ENCODE peak calls at places on chromosomes 4 and X, in ten cellular contexts. J is putamen, C is RWPE1, A is heart right ventricle, I is SW480, R is T-cell, N is HL-60, W is AG09319, H is M059J, O is amygdala. T is an unnamed sample.

GRCh38 chr4:120918788-120919187 is 3.7 kb downstream of the PRDM5 start:
- DNase-seq in N (peak; percentile 34), C (no peak), O (no peak), H (no peak), A (peak; percentile 40), I (no peak), W (peak; percentile 8), J (no peak), R (no peak), T (no peak)

GRCh38 chrX:30283456-30284200 is 25.6 kb downstream of the NR0B1 start:
- DNase-seq in O (no peak), I (peak; percentile 81), H (peak; percentile 97), N (no peak), W (peak; percentile 70), R (no peak), J (no peak), A (no peak), C (peak; percentile 65), T (peak; percentile 90)

GRCh38 chrX:40734956-40735317 is 405 bp downstream of the MED14 start:
- DNase-seq in J (no peak), C (no peak), I (peak; percentile 22), O (no peak), R (peak; percentile 6), N (peak; percentile 29), H (peak; percentile 39), A (no peak), W (no peak), T (peak; percentile 10)

GRCh38 chr4:140291259-140291658 is 82.2 kb upstream of the SCOC start:
- DNase-seq in W (no peak), J (no peak), R (no peak), O (no peak), A (no peak), I (no peak), N (no peak), H (no peak), C (no peak), T (peak; percentile 32)

GRCh38 chrX:24369816-24370215 is 9.4 kb downstream of the SUPT20HL1 start:
- DNase-seq in C (no peak), A (no peak), J (no peak), N (no peak), W (no peak), H (no peak), I (no peak), R (no peak), O (no peak), T (no peak)

GRCh38 chrX:3244203-3244743 is 102.2 kb downstream of the MXRA5 start:
- DNase-seq in I (peak; percentile 8), R (no peak), J (no peak), H (peak; percentile 86), W (peak; percentile 39), N (no peak), C (peak; percentile 3), O (no peak), A (no peak), T (no peak)

GRCh38 chrX:42269186-42269585 is 345.8 kb upstream of the CASK start:
- DNase-seq in I (no peak), C (no peak), H (peak; percentile 54), N (no peak), J (no peak), W (no peak), O (no peak), R (no peak), A (no peak), T (peak; percentile 47)

GRCh38 chr4:5142726-5143125 is 91.4 kb downstream of the STK32B start:
- DNase-seq in C (no peak), N (peak; percentile 3), I (no peak), H (peak; percentile 45), R (no peak), W (peak; percentile 27), O (no peak), J (peak; percentile 12), A (no peak), T (peak; percentile 54)

GRCh38 chr4:68342139-68342538 is 7.8 kb downstream of the YTHDC1 start:
- DNase-seq in J (peak; percentile 39), W (no peak), C (peak; percentile 71), N (no peak), R (no peak), H (peak; percentile 60), A (no peak), O (no peak), I (no peak), T (peak; percentile 74)

GRCh38 chr4:41120297-41121217 is 93.8 kb downstream of the APBB2 start:
- DNase-seq in J (peak; percentile 65), I (no peak), O (no peak), A (peak; percentile 27), N (peak; percentile 33), R (no peak), H (peak; percentile 41), W (peak; percentile 28), C (peak; percentile 41), T (peak; percentile 91)

GRCh38 chrX:138996268-138996667 is 284.8 kb upstream of the FGF13 start:
- DNase-seq in J (no peak), W (no peak), N (no peak), R (no peak), C (no peak), O (no peak), A (no peak), H (no peak), I (no peak), T (no peak)

GRCh38 chrX:44898411-44899221 is 25.6 kb downstream of the KDM6A start:
- DNase-seq in W (no peak), J (no peak), I (peak; percentile 44), C (no peak), H (no peak), O (no peak), A (no peak), R (no peak), N (no peak), T (no peak)

GRCh38 chr4:113996599-113997177 is 17.2 kb upstream of the ARSJ start:
- DNase-seq in N (no peak), C (no peak), A (no peak), J (no peak), I (no peak), H (peak; percentile 71), R (no peak), W (no peak), O (no peak), T (no peak)

GRCh38 chrX:72201836-72202536 is 20.4 kb downstream of the PIN4 start:
- DNase-seq in J (no peak), A (no peak), O (no peak), C (peak; percentile 21), H (peak; percentile 87), R (no peak), N (no peak), W (peak; percentile 16), I (peak; percentile 30), T (peak; percentile 42)